ENCODE peak calls at places on chromosomes 6 and 20, in seven cellular contexts. K is thoracic aorta, S is GM23248, H is heart left ventricle, Q is PC-3, W is upper lobe of left lung, U is fibroblast of lung. M is an unnamed sample.

GRCh38 chr20:11686900-11687543 is 230.7 kb upstream of the BTBD3 start:
- DNase-seq in K (no peak), S (peak; percentile 27), H (peak; percentile 15), Q (peak; percentile 25), W (no peak), U (peak; percentile 14), M (peak; percentile 60)

GRCh38 chr6:73109659-73110058 is 115.6 kb downstream of the KHDC1L start:
- DNase-seq in K (no peak), S (peak; percentile 7), H (no peak), Q (no peak), W (no peak), U (peak; percentile 45), M (no peak)

GRCh38 chr20:651713-652610 is 1.0 kb downstream of the SRXN1 start:
- DNase-seq in K (no peak), S (peak; percentile 38), H (no peak), Q (peak; percentile 15), W (peak; percentile 31), U (no peak), M (no peak)

GRCh38 chr6:4370066-4370465 is 234.7 kb upstream of the ECI2 start:
- DNase-seq in K (no peak), S (peak; percentile 96), H (no peak), Q (peak; percentile 88), W (no peak), U (peak; percentile 98), M (no peak)

GRCh38 chr20:33373735-33374605 is 27.3 kb downstream of the CDK5RAP1 start:
- DNase-seq in K (no peak), S (peak; percentile 81), H (no peak), Q (peak; percentile 99), W (no peak), U (peak; percentile 66), M (peak; percentile 21)

GRCh38 chr6:79672631-79673065 is 41.5 kb downstream of the SH3BGRL2 start:
- DNase-seq in K (no peak), S (peak; percentile 33), H (no peak), Q (peak; percentile 65), W (no peak), U (peak; percentile 49), M (no peak)

GRCh38 chr6:48542191-48542590 is 431.2 kb upstream of the PTCHD4 start:
- DNase-seq in K (no peak), S (no peak), H (no peak), Q (peak; percentile 17), W (no peak), U (no peak), M (no peak)

GRCh38 chr20:57714409-57715267 is 4.8 kb upstream of the PMEPA1 start:
- DNase-seq in K (peak; percentile 48), S (peak; percentile 86), H (no peak), Q (peak; percentile 98), W (peak; percentile 55), U (peak; percentile 82), M (no peak)

GRCh38 chr6:113649276-113649675 is 207.9 kb upstream of the MARCKS start:
- DNase-seq in K (no peak), S (no peak), H (no peak), Q (no peak), W (peak; percentile 53), U (peak; percentile 60), M (no peak)

GRCh38 chr20:4961746-4962145 is 39.6 kb downstream of the SLC23A2 start:
- DNase-seq in K (no peak), S (peak; percentile 20), H (peak; percentile 12), Q (no peak), W (peak; percentile 43), U (peak; percentile 90), M (no peak)

GRCh38 chr6:111683749-111684267 is 78.1 kb upstream of the TRAF3IP2 start:
- DNase-seq in K (no peak), S (peak; percentile 91), H (peak; percentile 30), Q (no peak), W (no peak), U (peak; percentile 93), M (no peak)

GRCh38 chr6:30357678-30358339 is 12.9 kb downstream of the RPP21 start:
- DNase-seq in K (no peak), S (peak; percentile 82), H (no peak), Q (peak; percentile 77), W (peak; percentile 30), U (peak; percentile 64), M (no peak)

GRCh38 chr6:108363113-108363512 is 68.3 kb downstream of the AFG1L start:
- DNase-seq in K (no peak), S (no peak), H (no peak), Q (no peak), W (no peak), U (no peak), M (no peak)

GRCh38 chr6:38259736-38260135 is 380.0 kb downstream of the BTBD9 start:
- DNase-seq in K (no peak), S (peak; percentile 87), H (no peak), Q (peak; percentile 87), W (no peak), U (peak; percentile 87), M (no peak)

GRCh38 chr6:17703256-17703694 is 3.5 kb downstream of the NUP153 start:
- DNase-seq in K (peak; percentile 18), S (peak; percentile 92), H (peak; percentile 9), Q (peak; percentile 80), W (no peak), U (peak; percentile 83), M (peak; percentile 18)

GRCh38 chr20:3911956-3912355 is 22.8 kb downstream of the PANK2 start:
- DNase-seq in K (no peak), S (no peak), H (no peak), Q (no peak), W (peak; percentile 64), U (no peak), M (no peak)

GRCh38 chr6:44856495-44856878 is 469.0 kb downstream of the CDC5L start:
- DNase-seq in K (no peak), S (no peak), H (no peak), Q (no peak), W (no peak), U (no peak), M (no peak)

GRCh38 chr6:83861077-83861476 is 1.6 kb downstream of the CYB5R4 start:
- DNase-seq in K (no peak), S (no peak), H (no peak), Q (no peak), W (no peak), U (no peak), M (no peak)

GRCh38 chr6:135280375-135281136 is 99.4 kb downstream of the MYB start:
- DNase-seq in K (no peak), S (peak; percentile 25), H (no peak), Q (no peak), W (no peak), U (peak; percentile 56), M (no peak)

GRCh38 chr6:135281907-135282306 is 100.8 kb downstream of the MYB start:
- DNase-seq in K (no peak), S (no peak), H (no peak), Q (no peak), W (no peak), U (no peak), M (no peak)

GRCh38 chr6:135277422-135277821 is 96.3 kb downstream of the MYB start:
- DNase-seq in K (no peak), S (no peak), H (no peak), Q (no peak), W (no peak), U (no peak), M (no peak)

GRCh38 chr6:135282425-135282824 is 101.3 kb downstream of the MYB start:
- DNase-seq in K (no peak), S (no peak), H (no peak), Q (no peak), W (no peak), U (no peak), M (no peak)

GRCh38 chr6:135281227-135281626 is 100.1 kb downstream of the MYB start:
- DNase-seq in K (no peak), S (no peak), H (no peak), Q (no peak), W (peak; percentile 61), U (no peak), M (no peak)
- H3K4me1 ChIP-seq in K (no peaks in the 10 kb centered on the region), S (no peaks in the 10 kb centered on the region), H (no peaks in the 10 kb centered on the region), Q (no peaks in the 10 kb centered on the region), W (no peaks in the 10 kb centered on the region), U (no peaks in the 10 kb centered on the region), M (no peaks in the 10 kb centered on the region)

GRCh38 chr6:53306819-53307347 is 41.9 kb downstream of the ELOVL5 start:
- DNase-seq in K (no peak), S (peak; percentile 68), H (no peak), Q (peak; percentile 84), W (no peak), U (peak; percentile 81), M (no peak)

GRCh38 chr6:53300656-53301551 is 47.8 kb downstream of the ELOVL5 start:
- DNase-seq in K (no peak), S (peak; percentile 45), H (peak; percentile 50), Q (no peak), W (peak; percentile 82), U (peak; percentile 82), M (no peak)

GRCh38 chr6:53302678-53303360 is 45.9 kb downstream of the ELOVL5 start:
- DNase-seq in K (no peak), S (peak; percentile 90), H (peak; percentile 21), Q (peak; percentile 92), W (no peak), U (peak; percentile 97), M (no peak)

GRCh38 chr6:53299331-53299835 is 49.4 kb downstream of the ELOVL5 start:
- DNase-seq in K (no peak), S (no peak), H (no peak), Q (no peak), W (no peak), U (no peak), M (no peak)

GRCh38 chr6:53301801-53302537 is 46.8 kb downstream of the ELOVL5 start:
- DNase-seq in K (no peak), S (no peak), H (no peak), Q (peak; percentile 44), W (no peak), U (peak; percentile 35), M (no peak)
- H3K4me1 ChIP-seq in K (peaks cover 59% of the 10 kb centered on the region), S (peaks cover 41% of the 10 kb centered on the region), H (peaks cover 19% of the 10 kb centered on the region), Q (peaks cover 47% of the 10 kb centered on the region), W (peaks cover 75% of the 10 kb centered on the region), U (peaks cover 3% of the 10 kb centered on the region), M (peaks cover 6% of the 10 kb centered on the region)

GRCh38 chr6:35492664-35493284 is 4.1 kb downstream of the TEAD3 start:
- DNase-seq in K (no peak), S (no peak), H (no peak), Q (no peak), W (no peak), U (no peak), M (no peak)
- H3K4me1 ChIP-seq in K (peaks cover 79% of the 10 kb centered on the region), S (peaks cover 24% of the 10 kb centered on the region), H (no peaks in the 10 kb centered on the region), Q (peaks cover 36% of the 10 kb centered on the region), W (peaks cover 81% of the 10 kb centered on the region), U (peaks cover 47% of the 10 kb centered on the region), M (peaks cover 12% of the 10 kb centered on the region)

GRCh38 chr6:149888113-149888512 is 9.8 kb downstream of the RAET1E start:
- DNase-seq in K (no peak), S (no peak), H (no peak), Q (no peak), W (no peak), U (no peak), M (no peak)

GRCh38 chr6:149889321-149889720 is 8.6 kb downstream of the RAET1E start:
- DNase-seq in K (no peak), S (no peak), H (no peak), Q (no peak), W (no peak), U (peak; percentile 27), M (no peak)

GRCh38 chr6:149888659-149889058 is 9.3 kb downstream of the RAET1E start:
- DNase-seq in K (no peak), S (peak; percentile 85), H (no peak), Q (no peak), W (no peak), U (peak; percentile 35), M (no peak)

GRCh38 chr6:149891259-149891658 is 6.7 kb downstream of the RAET1E start:
- DNase-seq in K (no peak), S (peak; percentile 24), H (no peak), Q (peak; percentile 56), W (no peak), U (no peak), M (no peak)

GRCh38 chr6:149890629-149891045 is 7.3 kb downstream of the RAET1E start:
- DNase-seq in K (no peak), S (peak; percentile 75), H (no peak), Q (no peak), W (no peak), U (no peak), M (no peak)
- H3K4me1 ChIP-seq in K (peaks cover 12% of the 10 kb centered on the region), S (peaks cover 69% of the 10 kb centered on the region), H (peaks cover 2% of the 10 kb centered on the region), Q (peaks cover 19% of the 10 kb centered on the region), W (peaks cover 16% of the 10 kb centered on the region), U (peaks cover 23% of the 10 kb centered on the region), M (peaks cover 3% of the 10 kb centered on the region)

M was measured in pancreas.